ENCODE peak calls at places on chromosomes 11 and 22, in four cellular contexts. U is sigmoid colon, P is A549, Z is substantia nigra. G is an unnamed sample.

GRCh38 chr11:90243534-90243933 is 20.7 kb upstream of the CHORDC1 start:
- DNase-seq in U (no peak), P (no peak), Z (no peak), G (no peak)

GRCh38 chr11:119284344-119285157 is 32.4 kb downstream of the MCAM start:
- DNase-seq in U (no peak), P (peak), Z (no peak), G (peak)

GRCh38 chr11:1762537-1763302 is 1.0 kb downstream of the CTSD start:
- DNase-seq in U (no peak), P (peak), Z (no peak), G (no peak)

GRCh38 chr11:76946223-76946622 is 85.5 kb downstream of the ACER3 start:
- DNase-seq in U (no peak), P (no peak), Z (no peak), G (no peak)

GRCh38 chr11:102683277-102683676 is 22.3 kb downstream of the MMP27 start:
- DNase-seq in U (no peak), P (peak), Z (no peak), G (no peak)

GRCh38 chr22:43846966-43847365 is 15.3 kb downstream of the SULT4A1 start:
- DNase-seq in U (no peak), P (no peak), Z (no peak), G (no peak)

GRCh38 chr11:119373917-119374631 is 7.4 kb downstream of the USP2 start:
- DNase-seq in U (no peak), P (peak), Z (no peak), G (no peak)

GRCh38 chr11:123549901-123550619 is 104.4 kb downstream of the SCN3B start:
- DNase-seq in U (no peak), P (no peak), Z (no peak), G (no peak)

GRCh38 chr11:46050652-46051051 is 70.6 kb downstream of the PHF21A start:
- DNase-seq in U (no peak), P (no peak), Z (no peak), G (no peak)

GRCh38 chr11:58075781-58076180 is 45.0 kb downstream of the OR6Q1 start:
- DNase-seq in U (no peak), P (no peak), Z (no peak), G (no peak)

DNA sequence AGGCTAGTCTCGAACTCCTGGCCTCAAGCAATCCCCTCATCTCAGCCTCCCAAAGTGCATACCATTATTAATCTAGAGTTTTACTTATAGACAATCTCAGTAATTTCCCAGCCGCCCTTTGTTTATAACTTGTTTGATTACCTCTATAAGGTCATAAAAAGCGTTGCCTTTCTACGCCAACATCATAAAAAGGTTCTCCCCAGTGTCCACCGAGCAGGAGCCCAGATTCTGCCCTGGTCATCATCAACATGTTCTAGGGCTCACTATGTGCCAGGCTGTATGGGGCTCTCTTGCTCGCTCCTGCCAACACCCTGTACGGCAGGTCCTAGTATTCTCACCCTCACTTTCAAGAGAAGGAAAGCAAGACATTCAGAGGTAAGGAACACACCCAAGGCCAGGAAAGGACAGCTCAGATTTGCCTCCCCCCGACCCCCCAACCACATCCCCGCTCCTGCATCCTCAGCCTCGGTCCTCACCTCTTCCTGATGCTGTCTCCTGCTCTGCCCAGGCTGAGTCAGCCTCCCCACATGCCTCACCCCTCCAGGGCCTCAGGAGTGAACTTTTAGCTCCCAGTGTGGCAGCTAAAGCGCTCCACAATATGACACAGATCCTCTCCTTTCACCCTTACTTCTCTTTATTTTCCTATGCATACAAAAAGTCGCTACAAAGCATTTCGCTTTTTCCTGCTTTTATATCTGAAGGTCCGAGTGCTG is 14.3 kb downstream of the ARFGAP3 start:
- DNase-seq in U (no peak), P (no peak), Z (no peak), G (no peak)
- H3K27ac ChIP-seq in U (no peak), P (no peak), Z (no peak), G (no peak)

DNA sequence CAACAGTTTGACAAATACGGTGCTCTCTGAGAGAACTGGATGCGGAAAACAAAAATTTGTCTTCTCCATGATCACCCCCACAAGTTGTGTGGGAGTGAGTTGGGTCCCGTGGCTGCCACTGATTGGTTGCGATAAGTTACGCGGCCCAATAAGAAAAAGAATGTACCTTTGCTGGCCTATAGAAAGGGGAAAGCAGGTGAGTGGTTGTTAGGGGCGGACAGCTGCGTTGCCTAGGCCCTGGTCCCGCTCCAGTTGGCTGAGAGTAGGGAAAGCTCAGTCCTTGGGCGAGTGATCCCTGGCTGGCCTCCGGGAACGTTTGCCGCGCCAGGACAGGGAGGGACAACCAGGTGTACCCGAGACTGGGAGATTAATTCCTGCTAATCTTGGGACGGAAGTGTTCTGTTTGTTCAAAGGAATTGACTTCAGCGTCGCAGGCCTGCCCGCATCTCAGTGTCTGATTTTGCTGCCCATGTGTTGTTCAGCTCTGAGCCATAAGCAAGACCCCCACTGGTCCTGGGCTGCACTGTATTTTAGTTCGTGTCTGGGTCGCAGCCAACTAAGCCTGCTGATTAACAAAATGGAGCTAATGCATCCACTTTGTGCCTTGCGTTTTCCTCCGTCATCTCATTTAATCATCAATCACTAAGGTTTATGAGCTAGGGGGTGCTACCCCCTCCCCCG is 773 bp upstream of the SYVN1 start:
- DNase-seq in U (peak), P (peak), Z (peak), G (peak)
- H3K27ac ChIP-seq in U (peak), P (peak), Z (peak), G (peak)

DNA sequence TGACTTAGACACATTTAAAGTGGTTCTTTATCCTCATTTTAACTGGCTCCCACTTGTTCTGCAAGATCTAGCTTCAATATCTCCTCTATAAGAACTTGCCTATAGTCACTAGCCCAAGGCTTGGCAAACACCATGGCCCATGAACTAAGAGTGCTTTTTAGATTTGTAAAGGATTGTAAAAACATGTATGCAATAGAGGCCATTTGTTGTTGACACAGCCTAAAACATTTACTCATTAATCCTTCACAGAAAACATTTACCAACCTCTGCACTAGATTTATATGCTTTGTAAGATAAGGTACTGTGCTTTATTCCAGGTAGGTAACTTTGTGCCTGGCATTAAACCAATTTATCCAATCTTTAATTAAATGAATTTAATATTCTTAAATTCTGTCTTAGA is 5.5 kb downstream of the HYLS1 start:
- DNase-seq in U (no peak), P (no peak), Z (no peak), G (no peak)
- H3K27ac ChIP-seq in U (no peak), P (peak), Z (no peak), G (no peak)

GRCh38 chr22:37303821-37304274 is 21.5 kb downstream of the CYTH4 start:
- DNase-seq in U (no peak), P (peak), Z (no peak), G (no peak)
- H3K27ac ChIP-seq in U (no peak), P (peak), Z (no peak), G (peak)

DNA sequence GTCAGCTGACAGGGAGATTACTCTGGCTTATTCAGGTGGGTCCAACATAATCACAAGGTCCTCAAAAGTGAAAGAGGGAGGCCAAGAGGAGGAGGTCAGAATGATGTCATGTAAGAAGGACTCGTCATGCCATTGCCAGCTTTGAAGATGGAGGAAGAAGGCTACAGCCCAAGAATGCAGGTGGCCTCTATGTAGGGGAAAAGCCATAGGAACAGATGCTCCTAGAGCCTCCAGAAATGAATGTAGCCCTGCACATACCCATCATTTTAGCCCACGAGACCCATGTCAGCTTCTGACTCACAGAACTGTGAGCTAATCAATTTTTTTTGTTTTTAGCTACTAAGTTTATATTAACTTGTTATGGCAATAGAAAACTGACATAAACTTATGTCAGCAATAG is 171.1 kb downstream of the DBX1 start:
- DNase-seq in U (no peak), P (no peak), Z (no peak), G (no peak)
- H3K27ac ChIP-seq in U (peak), P (peak), Z (no peak), G (no peak)

DNA sequence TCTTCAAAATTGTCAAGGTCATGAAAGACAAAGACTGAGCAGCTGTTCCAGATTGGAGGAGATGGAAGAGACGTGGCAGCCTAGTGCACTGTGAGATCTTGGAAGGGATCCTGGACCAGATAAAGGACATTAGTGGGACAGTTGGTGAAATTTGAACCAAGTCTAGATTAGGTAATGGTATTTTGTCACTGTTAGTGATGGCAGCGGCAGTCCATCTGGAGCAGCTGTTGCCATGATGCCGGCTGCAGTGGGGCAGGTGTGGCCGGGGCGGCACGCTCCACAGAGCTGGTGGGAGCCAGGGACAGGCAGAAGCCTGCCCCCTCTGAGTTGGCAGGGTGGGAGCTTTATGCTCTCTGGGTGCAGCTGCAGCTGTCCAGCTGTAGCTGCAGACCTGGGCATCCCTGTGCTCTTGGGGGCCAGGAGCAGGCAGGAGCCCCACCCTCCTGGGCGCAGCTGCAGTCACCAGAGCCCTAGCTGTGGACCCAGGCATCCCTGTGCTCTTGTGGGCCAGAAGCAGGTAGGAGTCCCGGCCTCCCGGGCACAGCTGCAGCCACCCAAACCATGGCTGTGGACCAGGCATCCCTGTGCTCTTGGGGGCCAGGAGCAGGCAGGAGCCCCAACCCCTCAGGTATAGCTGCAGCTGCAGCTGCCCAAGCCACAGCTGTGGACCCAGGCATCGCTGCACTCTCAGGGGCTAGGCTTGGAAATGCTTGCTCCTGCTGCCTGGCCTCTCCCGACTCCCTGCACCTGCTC is 20.7 kb downstream of the DIXDC1 start:
- DNase-seq in U (no peak), P (no peak), Z (no peak), G (no peak)
- H3K27ac ChIP-seq in U (no peak), P (no peak), Z (no peak), G (no peak)

GRCh38 chr11:125166903-125167291 is 2.3 kb downstream of the PKNOX2 start:
- DNase-seq in U (peak), P (no peak), Z (no peak), G (no peak)

GRCh38 chr11:125168875-125169537 is 4.5 kb downstream of the PKNOX2 start:
- DNase-seq in U (no peak), P (no peak), Z (no peak), G (no peak)

GRCh38 chr11:125167954-125168821 is 3.6 kb downstream of the PKNOX2 start:
- DNase-seq in U (no peak), P (no peak), Z (no peak), G (no peak)

GRCh38 chr11:125166347-125166841 is 1.8 kb downstream of the PKNOX2 start:
- DNase-seq in U (peak), P (no peak), Z (no peak), G (no peak)

DNA sequence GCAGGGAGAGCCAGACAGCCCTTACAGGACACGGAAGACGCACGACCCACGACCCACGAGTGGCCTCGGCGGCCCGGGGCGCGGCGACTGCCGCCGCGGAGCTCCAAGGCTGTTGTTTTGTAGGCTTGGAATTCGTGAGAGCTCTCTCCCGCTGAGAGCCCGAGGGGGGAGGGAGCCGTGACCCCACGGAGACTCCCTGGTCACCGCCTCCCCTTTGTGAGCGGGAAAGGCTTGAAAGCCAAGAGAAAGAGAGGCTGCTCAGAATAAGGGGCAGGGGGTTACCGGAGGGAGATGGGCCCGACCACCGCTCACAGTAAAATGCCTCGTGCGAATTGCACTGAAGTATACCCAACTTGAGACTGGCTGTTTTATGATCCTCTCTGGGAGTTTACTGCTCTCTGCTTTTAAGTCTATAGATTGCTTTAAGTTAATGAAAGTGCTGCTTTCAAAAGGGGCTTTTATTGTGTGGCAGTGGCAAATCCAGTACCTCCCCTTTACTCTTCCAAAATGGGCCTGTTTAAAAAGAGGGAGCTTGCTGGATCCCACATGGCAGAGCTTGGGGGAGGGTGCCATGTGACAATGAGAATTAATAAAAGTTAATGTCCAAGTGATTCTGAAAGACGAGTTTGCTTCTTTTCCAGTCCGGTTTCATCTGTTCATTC is 2.9 kb downstream of the PKNOX2 start:
- DNase-seq in U (peak), P (no peak), Z (no peak), G (no peak)
- H3K27ac ChIP-seq in U (peak), P (no peak), Z (no peak), G (no peak)

DNA sequence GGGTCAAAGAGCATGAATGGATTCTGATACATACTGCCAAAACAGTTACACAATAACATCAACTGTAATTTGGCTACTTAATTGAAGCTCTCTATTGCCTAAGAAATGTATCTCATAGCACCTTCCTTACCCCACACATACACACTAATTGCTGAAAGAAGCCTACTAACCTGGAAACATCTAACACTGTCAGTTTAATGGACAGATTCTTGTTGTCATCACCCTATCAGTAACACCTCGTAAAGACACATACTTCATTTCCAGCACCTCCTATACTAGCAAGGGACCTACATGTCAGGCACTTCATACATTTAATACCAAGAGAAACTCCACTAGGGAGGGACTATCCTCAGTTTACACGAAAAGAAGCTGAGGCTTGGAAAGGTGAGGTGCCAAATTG is 9.9 kb downstream of the NAP1L4 start:
- DNase-seq in U (no peak), P (no peak), Z (no peak), G (no peak)
- H3K27ac ChIP-seq in U (no peak), P (no peak), Z (no peak), G (no peak)

GRCh38 chr11:78398715-78399114 is 18.9 kb downstream of the GAB2 start:
- DNase-seq in U (no peak), P (no peak), Z (no peak), G (no peak)

GRCh38 chr11:78400701-78401100 is 16.9 kb downstream of the GAB2 start:
- DNase-seq in U (no peak), P (no peak), Z (no peak), G (no peak)

GRCh38 chr11:78397398-78397797 is 20.2 kb downstream of the GAB2 start:
- DNase-seq in U (no peak), P (no peak), Z (no peak), G (no peak)

GRCh38 chr11:78399136-78399535 is 18.5 kb downstream of the GAB2 start:
- DNase-seq in U (no peak), P (no peak), Z (no peak), G (no peak)

DNA sequence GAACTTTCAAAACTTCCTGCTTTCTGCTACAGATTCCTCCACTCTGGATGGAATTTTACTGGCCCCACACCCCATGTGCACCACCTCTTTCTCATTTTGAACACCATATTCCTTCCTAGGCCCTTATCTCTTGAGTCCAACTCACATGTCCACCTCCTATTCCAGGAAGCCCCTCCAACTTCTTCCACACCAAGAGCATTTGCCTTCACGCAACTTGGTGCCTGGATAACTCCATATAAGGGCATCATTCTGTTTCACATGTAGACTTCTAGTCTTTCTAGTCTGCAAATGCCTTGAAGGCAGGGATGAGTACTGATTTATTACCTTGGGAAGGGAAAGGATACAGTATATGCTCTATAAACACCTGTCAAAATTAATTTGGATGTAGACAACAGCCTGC is 17.5 kb downstream of the GAB2 start:
- DNase-seq in U (no peak), P (no peak), Z (no peak), G (no peak)
- H3K27ac ChIP-seq in U (no peak), P (no peak), Z (no peak), G (no peak)

DNA sequence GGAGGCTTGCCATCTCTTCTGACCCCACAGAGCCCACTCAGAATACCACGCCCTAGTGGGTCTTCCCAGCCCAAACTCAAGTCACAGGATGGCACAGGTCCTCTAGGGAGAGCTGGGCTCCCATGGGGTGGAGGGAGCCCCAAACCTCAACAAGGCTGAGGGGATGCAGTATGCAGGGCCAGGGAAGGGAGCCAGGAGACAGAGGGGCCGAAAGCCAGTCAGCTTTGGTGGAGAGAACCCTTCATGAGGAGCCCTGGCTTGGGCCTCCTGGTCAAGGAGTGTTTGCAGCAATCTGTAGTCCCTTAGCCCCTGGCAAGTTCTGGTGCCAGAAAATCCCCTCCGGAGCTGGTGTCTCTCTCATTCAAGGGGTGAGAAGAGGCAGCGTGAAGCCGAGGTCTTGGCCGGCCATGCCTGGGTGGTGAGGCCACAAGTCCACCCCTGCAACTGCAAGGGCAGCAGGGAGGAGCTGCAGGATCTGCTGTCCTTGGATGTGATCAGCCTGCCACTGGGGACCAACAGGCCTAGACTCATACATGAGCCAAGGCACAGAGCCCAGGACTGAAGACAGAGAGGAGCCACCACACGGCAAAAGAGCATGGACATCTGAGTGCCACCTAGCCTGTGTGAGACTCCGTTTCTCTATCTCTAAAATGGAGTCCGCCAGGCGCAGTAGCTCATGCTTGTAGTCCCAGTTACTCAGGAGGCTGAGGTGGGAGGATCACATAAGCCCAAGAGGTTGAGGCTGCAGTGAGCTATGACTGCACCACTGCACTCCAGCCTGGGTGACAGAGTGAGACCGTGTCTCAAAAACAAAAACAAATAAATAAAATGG is 24.1 kb downstream of the NEAT1 start:
- DNase-seq in U (peak), P (no peak), Z (no peak), G (no peak)
- H3K27ac ChIP-seq in U (peak), P (no peak), Z (peak), G (no peak)